ENCODE peak calls at places on chromosomes 4 and X, in seven cellular contexts. U, T, H, C, X, I and F are unnamed samples.

GRCh38 chr4:112168719-112169500 is 23.7 kb downstream of the FAM241A start:
- DNase-seq in U (no peak), T (no peak), H (no peak), C (no peak), X (no peak), I (no peak), F (no peak)

GRCh38 chr4:1169691-1170096 is 2.7 kb downstream of the SPON2 start:
- DNase-seq in U (peak; percentile 52), T (no peak), H (no peak), C (no peak), X (no peak), I (no peak), F (no peak)

GRCh38 chr4:112099701-112100289 is 45.5 kb upstream of the FAM241A start:
- DNase-seq in U (no peak), T (peak; percentile 85), H (no peak), C (no peak), X (peak; percentile 80), I (no peak), F (peak; percentile 79)

GRCh38 chr4:172895699-172896098 is 272.9 kb upstream of the GALNT7 start:
- DNase-seq in U (no peak), T (no peak), H (no peak), C (no peak), X (no peak), I (no peak), F (no peak)

GRCh38 chrX:150202641-150203248 is 160.4 kb upstream of the MAMLD1 start:
- DNase-seq in U (no peak), T (peak; percentile 81), H (no peak), C (no peak), X (peak; percentile 92), I (no peak), F (peak; percentile 78)

GRCh38 chr4:26150948-26151347 is 169.9 kb upstream of the RBPJ start:
- DNase-seq in U (no peak), T (peak; percentile 72), H (no peak), C (no peak), X (peak; percentile 64), I (no peak), F (peak; percentile 79)

GRCh38 chrX:130682990-130683389 is 220.0 kb downstream of the ENOX2 start:
- DNase-seq in U (no peak), T (peak; percentile 11), H (no peak), C (no peak), X (peak; percentile 37), I (no peak), F (peak; percentile 31)

GRCh38 chrX:103520391-103520790 is 1.1 kb upstream of the RAB40A start:
- DNase-seq in U (no peak), T (peak; percentile 74), H (no peak), C (no peak), X (peak; percentile 73), I (no peak), F (peak; percentile 83)

GRCh38 chr4:176034936-176035335 is 30.7 kb upstream of the WDR17 start:
- DNase-seq in U (no peak), T (no peak), H (no peak), C (no peak), X (no peak), I (no peak), F (peak; percentile 44)

GRCh38 chr4:147480502-147480890 is 401 bp upstream of the EDNRA start:
- DNase-seq in U (peak; percentile 32), T (no peak), H (no peak), C (no peak), X (no peak), I (no peak), F (no peak)

GRCh38 chrX:135345328-135345645 is 36.0 kb downstream of the ETDC start:
- DNase-seq in U (no peak), T (peak; percentile 62), H (no peak), C (no peak), X (peak; percentile 68), I (no peak), F (peak; percentile 80)

GRCh38 chrX:17375631-17376380 is 806 bp downstream of the NHS start:
- DNase-seq in U (peak; percentile 53), T (peak; percentile 31), H (no peak), C (no peak), X (peak; percentile 35), I (no peak), F (peak; percentile 20)

GRCh38 chrX:155027509-155028066 is 944 bp downstream of the FUNDC2 start:
- DNase-seq in U (no peak), T (peak; percentile 79), H (no peak), C (no peak), X (peak; percentile 84), I (no peak), F (peak; percentile 82)

GRCh38 chr4:55116450-55116849 is 8.9 kb downstream of the KDR start:
- DNase-seq in U (no peak), T (no peak), H (no peak), C (no peak), X (peak; percentile 63), I (no peak), F (peak; percentile 52)

GRCh38 chr4:62618042-62618441 is 1417.9 kb downstream of the ADGRL3 start:
- DNase-seq in U (no peak), T (no peak), H (no peak), C (no peak), X (no peak), I (no peak), F (no peak)

GRCh38 chr4:176300565-176300964 is 19.2 kb upstream of the SPCS3 start:
- DNase-seq in U (no peak), T (no peak), H (no peak), C (no peak), X (no peak), I (no peak), F (no peak)

GRCh38 chr4:84258905-84259830 is 239.9 kb downstream of the NKX6-1 start:
- DNase-seq in U (no peak), T (peak; percentile 19), H (no peak), C (no peak), X (peak; percentile 47), I (no peak), F (peak; percentile 42)

GRCh38 chrX:96833333-96833732 is 50.4 kb upstream of the RPA4 start:
- DNase-seq in U (no peak), T (no peak), H (no peak), C (no peak), X (peak; percentile 3), I (no peak), F (no peak)

GRCh38 chrX:29913647-29914046 is 301.7 kb upstream of the MAGEB2 start:
- DNase-seq in U (no peak), T (no peak), H (no peak), C (no peak), X (no peak), I (no peak), F (no peak)

GRCh38 chr4:142473218-142473959 is 372.7 kb downstream of the INPP4B start:
- DNase-seq in U (no peak), T (no peak), H (no peak), C (no peak), X (peak; percentile 55), I (peak; percentile 39), F (peak; percentile 26)

GRCh38 chr4:93731448-93731847 is 97.1 kb upstream of the ATOH1 start:
- DNase-seq in U (no peak), T (peak; percentile 5), H (no peak), C (no peak), X (no peak), I (no peak), F (no peak)

GRCh38 chr4:88613417-88613875 is 21.2 kb downstream of the HERC3 start:
- DNase-seq in U (no peak), T (no peak), H (no peak), C (peak; percentile 32), X (peak; percentile 47), I (no peak), F (no peak)

GRCh38 chrX:72094894-72095293 is 36.8 kb downstream of the RTL5 start:
- DNase-seq in U (no peak), T (peak; percentile 18), H (peak; percentile 21), C (peak; percentile 48), X (peak; percentile 12), I (no peak), F (peak; percentile 7)

GRCh38 chr4:88818650-88819470 is 121.2 kb upstream of the NAP1L5 start:
- DNase-seq in U (no peak), T (peak; percentile 66), H (no peak), C (peak; percentile 16), X (peak; percentile 71), I (peak; percentile 36), F (peak; percentile 64)

GRCh38 chrX:29348288-29348687 is 761.0 kb downstream of the IL1RAPL1 start:
- DNase-seq in U (no peak), T (no peak), H (no peak), C (no peak), X (peak; percentile 2), I (no peak), F (no peak)

GRCh38 chr4:89835413-89835812 is 1.5 kb downstream of the SNCA start:
- DNase-seq in U (no peak), T (no peak), H (no peak), C (no peak), X (no peak), I (no peak), F (no peak)
- H3K4me3 ChIP-seq in U (no peak overlapping the region), T (no peak overlapping the region), H (no peak overlapping the region), C (no peak overlapping the region), X (no peak overlapping the region), I (no peak overlapping the region), F (no peak overlapping the region)

DNA sequence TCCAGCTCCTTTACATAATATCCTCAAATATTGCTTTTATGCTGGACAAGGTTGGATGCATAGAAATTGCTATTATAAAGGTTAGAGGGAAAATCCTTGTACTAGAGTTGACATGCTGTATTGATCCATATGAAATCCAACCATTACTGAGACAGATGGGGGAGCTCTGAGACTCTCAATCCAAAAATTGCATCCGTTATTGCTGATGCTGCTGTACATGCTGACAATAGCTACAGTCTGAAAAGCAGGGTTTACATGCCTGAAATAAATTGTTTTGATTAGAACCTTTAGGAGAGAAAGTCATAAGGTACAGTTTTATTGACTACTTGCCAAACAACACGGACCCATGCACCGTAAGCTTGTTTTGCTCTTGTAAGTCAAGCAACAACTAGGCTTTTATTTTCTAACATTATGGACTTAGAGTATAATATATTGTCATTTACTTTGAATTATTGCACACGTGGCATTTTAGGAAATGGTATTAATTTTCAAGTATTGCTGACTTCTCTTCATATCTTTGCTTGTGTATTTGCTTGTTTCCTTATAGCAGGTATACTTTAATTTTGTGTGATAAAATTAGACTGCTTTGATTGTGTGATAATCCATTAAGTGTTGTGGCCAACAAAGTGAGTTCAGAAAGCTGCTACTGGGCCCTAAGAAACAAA is 1365.2 kb downstream of the STIM2 start:
- DNase-seq in U (no peak), T (no peak), H (no peak), C (no peak), X (peak; percentile 68), I (no peak), F (peak; percentile 37)
- TF ChIP-seq CTCF in U (no peak), T (no peak), H (no peak), C (no peak), X (peak; percentile 13), I (no peak), F (peak; percentile 28)

GRCh38 chr4:24794916-24795665 is at the start of gene SOD3:
- DNase-seq in U (peak; percentile 86), T (peak; percentile 82), H (no peak), C (no peak), X (peak; percentile 86), I (peak; percentile 89), F (peak; percentile 90)
- H3K4me3 ChIP-seq in U (no peak within 1 kb of the TSS), T (peak within 1 kb of the TSS; percentile 16), H (no peak within 1 kb of the TSS), C (no peak within 1 kb of the TSS), X (peak within 1 kb of the TSS; percentile 32), I (no peak within 1 kb of the TSS), F (peak within 1 kb of the TSS; percentile 22)

DNA sequence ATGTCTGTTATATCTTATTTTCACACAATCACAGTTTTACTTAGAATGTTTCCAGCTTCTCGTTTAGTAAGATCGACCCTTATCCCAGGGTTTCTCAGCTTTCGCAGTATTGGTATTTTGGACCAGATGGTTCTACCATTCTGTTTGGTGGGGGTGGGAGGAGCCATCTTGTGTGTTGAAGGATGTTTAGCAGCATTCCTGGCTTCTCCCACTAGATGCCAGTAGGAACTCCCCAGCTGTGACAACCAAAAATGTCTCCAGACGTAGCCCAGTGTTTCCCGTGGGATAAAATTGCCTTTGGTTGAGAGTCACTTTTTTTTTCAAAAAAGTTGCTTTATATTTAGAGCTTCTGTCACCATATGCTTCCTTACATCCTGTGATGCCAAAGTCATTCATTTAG is 90.9 kb upstream of the TLR2 start:
- DNase-seq in U (no peak), T (no peak), H (no peak), C (no peak), X (peak; percentile 5), I (no peak), F (no peak)
- TF ChIP-seq CTCF in U (no peak), T (peak; percentile 10), H (no peak), C (no peak), X (no peak), I (no peak), F (no peak)